ENCODE peak calls at places on chromosomes 16 and 17, in six cellular contexts. O, P, Y, D, F and R are unnamed samples.

GRCh38 chr16:3664187-3664896 is 9.9 kb downstream of the DNASE1 start:
- DNase-seq in F (no peak), O (no peak), D (no peak), P (no peak), Y (no peak), R (no peak)

GRCh38 chr17:74801896-74802295 is 25.8 kb upstream of the NAT9 start:
- DNase-seq in Y (no peak), D (no peak), O (no peak), P (no peak), F (no peak), R (no peak)

GRCh38 chr17:1787301-1787902 is 25.5 kb downstream of the SERPINF1 start:
- DNase-seq in Y (peak; percentile 88), D (no peak), O (peak; percentile 29), F (no peak), P (peak; percentile 99), R (no peak)

GRCh38 chr16:17330019-17330570 is 140.7 kb downstream of the XYLT1 start:
- DNase-seq in D (no peak), F (no peak), O (no peak), P (no peak), Y (no peak), R (no peak)

GRCh38 chr17:51428668-51429486 is 168.5 kb downstream of the UTP18 start:
- DNase-seq in Y (no peak), P (no peak), D (no peak), O (no peak), F (no peak), R (no peak)

GRCh38 chr16:55367796-55368195 is 43.8 kb downstream of the IRX6 start:
- DNase-seq in D (no peak), F (no peak), Y (no peak), O (no peak), P (no peak), R (no peak)

GRCh38 chr17:69733171-69734014 is 318.9 kb downstream of the MAP2K6 start:
- DNase-seq in D (no peak), O (no peak), F (no peak), P (peak; percentile 8), Y (peak; percentile 67), R (no peak)

GRCh38 chr16:56488035-56488434 is 31.8 kb downstream of the BBS2 start:
- DNase-seq in O (no peak), Y (no peak), D (no peak), P (no peak), F (no peak), R (no peak)

GRCh38 chr16:85372627-85373372 is 240.3 kb upstream of the GSE1 start:
- DNase-seq in Y (no peak), P (no peak), F (no peak), O (peak; percentile 16), D (peak; percentile 63), R (peak; percentile 94)

GRCh38 chr17:34252890-34253525 is 2.1 kb upstream of the CCL2 start:
- DNase-seq in D (no peak), Y (no peak), F (no peak), P (no peak), O (no peak), R (no peak)

GRCh38 chr17:56806949-56807348 is 26.8 kb downstream of the C17orf67 start:
- DNase-seq in P (no peak), Y (no peak), O (no peak), D (no peak), F (no peak), R (no peak)

GRCh38 chr17:57009737-57010445 is 32.0 kb downstream of the SCPEP1 start:
- DNase-seq in F (peak; percentile 51), O (peak; percentile 43), D (peak; percentile 66), Y (peak; percentile 73), P (peak; percentile 79), R (peak; percentile 80)

GRCh38 chr16:15671530-15672117 is 21.6 kb downstream of the NDE1 start:
- DNase-seq in P (no peak), D (no peak), O (no peak), Y (no peak), F (no peak), R (no peak)

GRCh38 chr17:58513391-58513912 is 986 bp downstream of the MTMR4 start:
- DNase-seq in O (no peak), D (no peak), P (no peak), F (no peak), Y (no peak), R (no peak)

GRCh38 chr17:19407601-19408380 is 3.2 kb upstream of the RNF112 start:
- DNase-seq in O (no peak), Y (no peak), F (no peak), D (no peak), P (no peak), R (no peak)

GRCh38 chr17:33291248-33292183 is 1.6 kb downstream of the ASIC2 start:
- DNase-seq in P (peak; percentile 26), D (peak; percentile 22), Y (peak; percentile 22), O (no peak), F (no peak), R (no peak)

GRCh38 chr16:86631441-86631840 is 53.1 kb downstream of the FOXL1 start:
- DNase-seq in Y (no peak), O (no peak), D (no peak), P (peak; percentile 24), F (no peak), R (peak; percentile 85)

DNA sequence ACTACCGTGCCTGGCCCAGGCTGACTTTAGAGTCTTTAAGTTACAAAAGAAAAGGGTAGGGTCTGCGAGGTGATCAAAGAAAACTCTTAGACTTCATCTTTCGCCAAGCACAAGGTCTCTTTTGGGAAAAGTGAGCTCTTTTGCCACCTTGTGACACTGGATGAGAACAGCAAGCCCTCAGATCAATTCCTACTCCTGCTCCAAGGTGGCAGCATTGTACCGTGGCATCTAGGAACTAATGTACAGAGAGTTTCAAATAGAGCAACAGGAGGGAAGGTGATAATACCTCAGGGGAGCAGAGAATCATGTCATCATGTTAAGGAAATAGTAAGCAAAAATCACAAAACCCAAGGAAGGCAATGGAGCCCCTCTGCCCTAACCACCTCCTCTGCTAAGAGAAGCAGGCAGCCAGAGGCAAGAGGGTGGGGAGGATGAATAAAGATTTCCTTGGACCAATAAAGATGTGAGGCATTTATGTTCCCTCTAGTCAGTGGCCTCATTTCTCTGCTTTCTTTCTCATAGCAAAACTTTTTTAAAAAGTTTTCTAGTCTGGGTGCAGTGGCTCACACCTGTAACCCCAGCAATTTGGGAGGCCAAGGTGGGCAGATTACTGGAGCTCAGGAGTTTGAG is 2.1 kb upstream of the C17orf78 start:
- DNase-seq in O (peak; percentile 82), D (peak; percentile 70), Y (peak; percentile 90), P (peak; percentile 82), F (no peak), R (peak; percentile 90)
- TF ChIP-seq CTCF in O (peak; percentile 97), D (peak; percentile 100), Y (peak; percentile 94), P (peak; percentile 100), F (peak; percentile 100), R (peak; percentile 100)

GRCh38 chr16:70768205-70768580 is 32.8 kb downstream of the VAC14 start:
- DNase-seq in Y (no peak), O (no peak), F (no peak), D (no peak), P (no peak), R (no peak)
- TF ChIP-seq MYC in Y (no peak), O (no peak), F (no peak), D (no peak), P (no peak), R (no peak)

DNA sequence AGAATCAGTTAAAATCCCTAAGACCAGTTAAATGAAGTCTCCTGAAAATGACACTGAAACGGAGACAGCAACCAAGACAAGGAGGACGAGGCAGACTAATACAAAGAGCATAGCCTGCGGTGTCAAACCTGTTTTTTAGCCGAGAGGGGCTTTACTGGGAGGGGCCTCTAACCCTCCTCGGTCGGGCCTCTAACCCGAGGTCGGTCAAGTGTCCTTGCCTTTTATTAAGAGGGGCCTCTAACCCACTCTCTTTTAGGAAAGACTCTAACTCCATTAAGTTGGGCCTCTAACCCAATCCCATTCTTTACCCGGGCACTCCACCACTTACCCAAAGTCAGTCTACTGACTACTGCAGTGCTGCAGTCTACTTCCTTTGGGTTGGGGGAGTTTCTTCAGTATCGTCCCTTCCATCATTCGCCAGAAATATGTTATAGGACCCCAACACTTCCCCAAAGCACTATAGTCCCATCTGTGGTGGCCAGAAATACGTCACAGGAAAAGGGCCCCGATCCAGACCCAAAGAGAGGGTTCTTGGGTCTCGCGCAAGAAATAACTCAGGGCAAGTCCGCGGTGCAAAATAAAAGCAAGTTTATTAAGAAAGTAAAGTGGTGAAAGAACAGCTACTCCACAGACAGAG is 39.2 kb upstream of the ARL4D start:
- DNase-seq in P (no peak), O (no peak), Y (no peak), F (no peak), D (no peak), R (peak; percentile 52)
- H3K4me3 ChIP-seq in P (peak overlapping the region; percentile 62), O (peak overlapping the region; percentile 71), Y (no peak overlapping the region), F (peak overlapping the region; percentile 73), D (no peak overlapping the region), R (peak overlapping the region; percentile 91)

GRCh38 chr17:14133104-14133503 is 63.8 kb downstream of the COX10 start:
- DNase-seq in O (no peak), F (no peak), P (no peak), Y (no peak), D (no peak), R (no peak)
- TF ChIP-seq CTCF in O (no peak), F (no peak), P (no peak), Y (no peak), D (no peak), R (no peak)

GRCh38 chr16:79194291-79194690 is 406.2 kb downstream of the MAF start:
- DNase-seq in P (no peak), O (no peak), D (no peak), F (no peak), Y (no peak), R (no peak)
- TF ChIP-seq MYC in P (no peak), O (no peak), D (no peak), F (no peak), Y (no peak), R (no peak)

GRCh38 chr16:8543258-8543657 is 47.1 kb downstream of the TMEM114 start:
- DNase-seq in F (no peak), D (no peak), O (no peak), Y (no peak), P (no peak), R (no peak)
- H3K4me3 ChIP-seq in F (no peak overlapping the region), D (no peak overlapping the region), O (no peak overlapping the region), Y (no peak overlapping the region), P (no peak overlapping the region), R (no peak overlapping the region)

GRCh38 chr17:78674156-78674555 is 97.0 kb upstream of the DNAH17 start:
- DNase-seq in F (no peak), P (no peak), D (no peak), O (no peak), Y (no peak), R (no peak)

GRCh38 chr17:78675316-78675616 is 98.1 kb upstream of the DNAH17 start:
- DNase-seq in F (no peak), D (no peak), P (no peak), O (no peak), Y (no peak), R (no peak)

GRCh38 chr17:78675836-78676235 is 98.6 kb upstream of the DNAH17 start:
- DNase-seq in D (no peak), Y (no peak), F (no peak), P (no peak), O (no peak), R (no peak)

GRCh38 chr17:78673395-78673794 is 96.2 kb upstream of the DNAH17 start:
- DNase-seq in D (no peak), F (no peak), P (no peak), O (no peak), Y (no peak), R (no peak)

GRCh38 chr17:78674595-78675315 is 97.6 kb upstream of the DNAH17 start:
- DNase-seq in Y (no peak), O (no peak), P (no peak), F (no peak), D (peak; percentile 42), R (peak; percentile 8)
- TF ChIP-seq CTCF in Y (no peak), O (no peak), P (no peak), F (no peak), D (peak; percentile 20), R (peak; percentile 6)